ENCODE peak calls at places on chromosomes 3 and 15, in nine cellular contexts. S, P, C, X, V, B, D, A and U are unnamed samples.
A peak's percentile ranks its signal among the peaks of the same experiment; 100 is the strongest.

GRCh38 chr3:153038367-153038766 is 123.7 kb upstream of the RAP2B start:
- DNase-seq in V (no peak), A (no peak), X (no peak), C (no peak), B (no peak), D (no peak), P (no peak), S (no peak), U (no peak)

GRCh38 chr3:52912885-52913731 is 15.8 kb upstream of the STIMATE start:
- DNase-seq in X (no peak), P (no peak), B (no peak), A (no peak), C (no peak), D (no peak), V (no peak), S (no peak), U (no peak)

GRCh38 chr3:62835594-62836236 is 39.5 kb downstream of the CADPS start:
- DNase-seq in S (no peak), V (no peak), B (no peak), D (no peak), X (no peak), P (peak; percentile 17), C (no peak), A (no peak), U (no peak)

GRCh38 chr15:62895905-62896316 is 146.6 kb upstream of the TPM1 start:
- DNase-seq in D (no peak), A (no peak), C (no peak), S (no peak), P (peak; percentile 89), X (no peak), B (no peak), V (peak; percentile 82), U (no peak)

GRCh38 chr3:99965077-99965476 is 147.4 kb downstream of the CMSS1 start:
- DNase-seq in V (peak; percentile 40), X (no peak), S (no peak), D (no peak), P (peak; percentile 78), A (no peak), C (no peak), B (no peak), U (no peak)

GRCh38 chr15:61834076-61834697 is 226.1 kb downstream of the VPS13C start:
- DNase-seq in X (peak; percentile 78), B (peak; percentile 61), S (peak; percentile 81), P (peak; percentile 86), V (peak; percentile 41), A (peak; percentile 58), C (peak; percentile 39), D (peak; percentile 15), U (peak; percentile 73)

GRCh38 chr15:58980351-58980939 is 7.0 kb upstream of the RNF111 start:
- DNase-seq in A (no peak), V (no peak), C (no peak), B (no peak), S (no peak), D (peak; percentile 46), X (peak; percentile 30), P (peak; percentile 64), U (peak; percentile 19)

GRCh38 chr3:188689101-188689574 is 482.6 kb upstream of the TPRG1 start:
- DNase-seq in P (peak; percentile 87), X (no peak), V (no peak), S (no peak), C (peak; percentile 71), A (no peak), B (no peak), D (no peak), U (no peak)

GRCh38 chr3:171932153-171932567 is 89.0 kb downstream of the TMEM212 start:
- DNase-seq in S (no peak), D (no peak), V (no peak), C (no peak), A (no peak), B (no peak), X (no peak), P (no peak), U (no peak)

GRCh38 chr15:65421360-65422215 is 1.2 kb downstream of the IGDCC4 start:
- DNase-seq in B (no peak), X (peak; percentile 83), S (peak; percentile 53), A (no peak), C (no peak), P (peak; percentile 66), V (no peak), D (peak; percentile 15), U (peak; percentile 78)

GRCh38 chr15:28886431-28887343 is 913 bp downstream of the APBA2 start:
- DNase-seq in S (no peak), A (no peak), C (no peak), V (no peak), D (no peak), B (no peak), X (no peak), P (no peak), U (no peak)

GRCh38 chr3:61896251-61896650 is 334.9 kb downstream of the PTPRG start:
- DNase-seq in C (no peak), X (no peak), A (no peak), D (no peak), B (no peak), S (no peak), V (peak; percentile 15), P (no peak), U (no peak)

GRCh38 chr3:111874177-111874820 is 15.2 kb downstream of the PHLDB2 start:
- DNase-seq in P (peak; percentile 93), B (no peak), V (peak; percentile 71), S (no peak), C (no peak), D (no peak), X (no peak), A (no peak), U (no peak)

GRCh38 chr3:10306156-10306555 is 13.4 kb upstream of the GHRL start:
- DNase-seq in S (no peak), P (no peak), C (no peak), X (no peak), V (no peak), A (no peak), B (no peak), D (no peak), U (no peak)

GRCh38 chr15:39454189-39454986 is 126.5 kb upstream of the THBS1 start:
- DNase-seq in A (no peak), X (no peak), C (no peak), D (no peak), V (no peak), P (peak; percentile 82), S (no peak), B (no peak), U (no peak)

GRCh38 chr15:69031013-69032001 is 16.8 kb downstream of the NOX5 start:
- DNase-seq in A (peak; percentile 4), V (peak; percentile 38), S (peak; percentile 45), D (no peak), P (peak; percentile 42), C (no peak), B (peak; percentile 8), X (peak; percentile 59), U (peak; percentile 55)

GRCh38 chr15:27820232-27820631 is 278.9 kb downstream of the OCA2 start:
- DNase-seq in S (no peak), D (no peak), B (no peak), V (peak; percentile 6), C (no peak), X (no peak), P (peak; percentile 37), A (no peak), U (no peak)

GRCh38 chr3:15277861-15278260 is 54.5 kb downstream of the SH3BP5 start:
- DNase-seq in A (no peak), V (no peak), C (no peak), P (no peak), X (no peak), S (no peak), D (no peak), B (no peak), U (no peak)

GRCh38 chr3:47425959-47426358 is 45.1 kb downstream of the PTPN23 start:
- DNase-seq in V (no peak), D (no peak), C (no peak), P (no peak), S (no peak), A (no peak), B (no peak), X (no peak), U (no peak)

GRCh38 chr15:67138946-67139855 is 73.8 kb downstream of the SMAD3 start:
- DNase-seq in V (no peak), C (no peak), D (no peak), A (no peak), B (no peak), X (no peak), S (no peak), P (no peak), U (no peak)

GRCh38 chr15:73840771-73841170 is 32.6 kb upstream of the TBC1D21 start:
- DNase-seq in A (no peak), D (no peak), C (no peak), V (no peak), P (no peak), X (no peak), S (no peak), B (no peak), U (no peak)

GRCh38 chr3:8443829-8444791 is 57.5 kb upstream of the LMCD1 start:
- DNase-seq in X (no peak), S (peak; percentile 92), C (peak; percentile 98), D (no peak), V (peak; percentile 88), P (peak; percentile 99), B (no peak), A (no peak), U (no peak)

DNA sequence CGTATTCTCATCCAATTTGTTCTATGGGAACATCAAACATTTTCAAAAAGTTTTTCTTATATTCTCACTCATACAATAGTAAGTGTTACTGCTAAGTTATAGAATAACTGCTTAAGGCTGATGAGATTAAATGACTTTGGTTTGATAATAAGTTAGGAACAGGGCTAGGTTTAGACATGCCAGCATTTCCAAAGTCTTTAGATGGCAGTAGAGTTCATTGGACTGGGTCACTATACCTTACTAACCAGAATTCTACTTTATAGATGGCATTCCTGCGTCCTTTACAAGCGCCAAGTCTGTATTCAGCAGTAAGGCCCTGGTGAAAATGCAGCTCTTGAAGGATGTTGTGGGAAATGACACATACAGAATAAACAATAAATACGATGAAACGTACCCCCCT is 21.7 kb downstream of the PLAAT1 start:
- DNase-seq in D (no peak), A (no peak), V (no peak), X (no peak), C (no peak), B (no peak), S (no peak), P (no peak), U (no peak)
- TF ChIP-seq CTCF in D (no peak), A (no peak), V (no peak), X (no peak), C (no peak), B (no peak), S (no peak), P (no peak), U (no peak)

GRCh38 chr3:51538459-51539290 is at the start of gene RAD54L2:
- DNase-seq in V (peak; percentile 70), P (peak; percentile 77), S (peak; percentile 81), C (no peak), A (peak; percentile 72), D (peak; percentile 39), X (peak; percentile 93), B (peak; percentile 77), U (peak; percentile 90)
- TF ChIP-seq CTCF in V (peak; percentile 62), P (no peak), S (no peak), C (no peak), A (peak; percentile 33), D (peak; percentile 39), X (peak; percentile 23), B (no peak), U (peak; percentile 48)

GRCh38 chr3:136932978-136933812 is 24.6 kb upstream of the IL20RB start:
- DNase-seq in A (no peak), D (no peak), S (no peak), V (no peak), X (no peak), P (no peak), C (no peak), B (no peak), U (no peak)
- TF ChIP-seq CTCF in A (no peak), D (no peak), S (no peak), V (no peak), X (no peak), P (no peak), C (no peak), B (no peak), U (no peak)

GRCh38 chr15:44550256-44550655 is 13.3 kb downstream of the EIF3J start:
- DNase-seq in A (no peak), B (no peak), C (peak; percentile 11), S (no peak), X (no peak), D (no peak), P (peak; percentile 66), V (no peak), U (no peak)
- TF ChIP-seq CTCF in A (peak; percentile 60), B (peak; percentile 53), C (no peak), S (peak; percentile 32), X (no peak), D (peak; percentile 32), P (peak; percentile 35), V (peak; percentile 55), U (no peak)